ENCODE peak calls at places on chromosomes 12 and 14, in nine cellular contexts. One of them, this sample, is unnamed.

GRCh38 chr14:31070431-31070830 is 44.3 kb upstream of the STRN3 start:
- DNase-seq in EH: peak; percentile 95
- DNase-seq in stimulated activated CD8-positive, alpha-beta memory T cell treated with anti-CD3 and anti-CD28 coated beads, Interleukin-4, amount 100 ng/mL, for 1 hour: no peak
- DNase-seq in HS-27A: peak; percentile 81
- DNase-seq in HFF-Myc: no peak
- DNase-seq in aorta: no peak
- DNase-seq in caudate nucleus: no peak
- DNase-seq in thoracic aorta: no peak
- DNase-seq in iris pigment epithelial cell: peak; percentile 92
- DNase-seq in this sample: no peak

GRCh38 chr12:131944601-131945251 is 5.0 kb upstream of the EP400 start:
- DNase-seq in EH: no peak
- DNase-seq in stimulated activated CD8-positive, alpha-beta memory T cell treated with anti-CD3 and anti-CD28 coated beads, Interleukin-4, amount 100 ng/mL, for 1 hour: no peak
- DNase-seq in HS-27A: no peak
- DNase-seq in HFF-Myc: no peak
- DNase-seq in aorta: peak; percentile 75
- DNase-seq in caudate nucleus: no peak
- DNase-seq in thoracic aorta: no peak
- DNase-seq in iris pigment epithelial cell: no peak
- DNase-seq in this sample: peak; percentile 18

GRCh38 chr12:130362060-130362459 is 24.4 kb downstream of the PIWIL1 start:
- DNase-seq in EH: no peak
- DNase-seq in stimulated activated CD8-positive, alpha-beta memory T cell treated with anti-CD3 and anti-CD28 coated beads, Interleukin-4, amount 100 ng/mL, for 1 hour: no peak
- DNase-seq in HS-27A: no peak
- DNase-seq in HFF-Myc: no peak
- DNase-seq in aorta: no peak
- DNase-seq in caudate nucleus: no peak
- DNase-seq in thoracic aorta: no peak
- DNase-seq in iris pigment epithelial cell: no peak
- DNase-seq in this sample: no peak

GRCh38 chr14:90496379-90496778 is 99.5 kb downstream of the CALM1 start:
- DNase-seq in EH: no peak
- DNase-seq in stimulated activated CD8-positive, alpha-beta memory T cell treated with anti-CD3 and anti-CD28 coated beads, Interleukin-4, amount 100 ng/mL, for 1 hour: no peak
- DNase-seq in HS-27A: no peak
- DNase-seq in HFF-Myc: no peak
- DNase-seq in aorta: peak; percentile 24
- DNase-seq in caudate nucleus: no peak
- DNase-seq in thoracic aorta: no peak
- DNase-seq in iris pigment epithelial cell: no peak
- DNase-seq in this sample: no peak

GRCh38 chr12:113697104-113697503 is 225.4 kb upstream of the LHX5 start:
- DNase-seq in EH: no peak
- DNase-seq in stimulated activated CD8-positive, alpha-beta memory T cell treated with anti-CD3 and anti-CD28 coated beads, Interleukin-4, amount 100 ng/mL, for 1 hour: no peak
- DNase-seq in HS-27A: no peak
- DNase-seq in HFF-Myc: no peak
- DNase-seq in aorta: no peak
- DNase-seq in caudate nucleus: no peak
- DNase-seq in thoracic aorta: no peak
- DNase-seq in iris pigment epithelial cell: no peak
- DNase-seq in this sample: no peak

GRCh38 chr12:50574621-50575348 is 70.0 kb downstream of the DIP2B start:
- DNase-seq in EH: peak; percentile 33
- DNase-seq in stimulated activated CD8-positive, alpha-beta memory T cell treated with anti-CD3 and anti-CD28 coated beads, Interleukin-4, amount 100 ng/mL, for 1 hour: no peak
- DNase-seq in HS-27A: no peak
- DNase-seq in HFF-Myc: peak; percentile 19
- DNase-seq in aorta: no peak
- DNase-seq in caudate nucleus: no peak
- DNase-seq in thoracic aorta: no peak
- DNase-seq in iris pigment epithelial cell: no peak
- DNase-seq in this sample: no peak

GRCh38 chr12:60072911-60073310 is 477.1 kb downstream of the SLC16A7 start:
- DNase-seq in EH: peak; percentile 86
- DNase-seq in stimulated activated CD8-positive, alpha-beta memory T cell treated with anti-CD3 and anti-CD28 coated beads, Interleukin-4, amount 100 ng/mL, for 1 hour: no peak
- DNase-seq in HS-27A: peak; percentile 56
- DNase-seq in HFF-Myc: peak; percentile 5
- DNase-seq in aorta: no peak
- DNase-seq in caudate nucleus: no peak
- DNase-seq in thoracic aorta: no peak
- DNase-seq in iris pigment epithelial cell: peak; percentile 27
- DNase-seq in this sample: no peak

GRCh38 chr12:110317921-110318320 is 36.9 kb downstream of the ATP2A2 start:
- DNase-seq in EH: peak; percentile 79
- DNase-seq in stimulated activated CD8-positive, alpha-beta memory T cell treated with anti-CD3 and anti-CD28 coated beads, Interleukin-4, amount 100 ng/mL, for 1 hour: no peak
- DNase-seq in HS-27A: no peak
- DNase-seq in HFF-Myc: no peak
- DNase-seq in aorta: no peak
- DNase-seq in caudate nucleus: no peak
- DNase-seq in thoracic aorta: no peak
- DNase-seq in iris pigment epithelial cell: peak; percentile 86
- DNase-seq in this sample: no peak

GRCh38 chr14:82438416-82438815 is 904.8 kb upstream of the SEL1L start:
- DNase-seq in EH: no peak
- DNase-seq in stimulated activated CD8-positive, alpha-beta memory T cell treated with anti-CD3 and anti-CD28 coated beads, Interleukin-4, amount 100 ng/mL, for 1 hour: no peak
- DNase-seq in HS-27A: no peak
- DNase-seq in HFF-Myc: no peak
- DNase-seq in aorta: no peak
- DNase-seq in caudate nucleus: no peak
- DNase-seq in thoracic aorta: no peak
- DNase-seq in iris pigment epithelial cell: no peak
- DNase-seq in this sample: no peak

GRCh38 chr14:106844608-106845285 is 1318.4 kb downstream of the TMEM121 start:
- DNase-seq in EH: no peak
- DNase-seq in stimulated activated CD8-positive, alpha-beta memory T cell treated with anti-CD3 and anti-CD28 coated beads, Interleukin-4, amount 100 ng/mL, for 1 hour: peak; percentile 40
- DNase-seq in HS-27A: no peak
- DNase-seq in HFF-Myc: no peak
- DNase-seq in aorta: peak; percentile 85
- DNase-seq in caudate nucleus: no peak
- DNase-seq in thoracic aorta: no peak
- DNase-seq in iris pigment epithelial cell: no peak
- DNase-seq in this sample: peak; percentile 55

GRCh38 chr12:103928736-103929050 is 1.5 kb upstream of the HSP90B1 start:
- DNase-seq in EH: no peak
- DNase-seq in stimulated activated CD8-positive, alpha-beta memory T cell treated with anti-CD3 and anti-CD28 coated beads, Interleukin-4, amount 100 ng/mL, for 1 hour: peak; percentile 21
- DNase-seq in HS-27A: no peak
- DNase-seq in HFF-Myc: no peak
- DNase-seq in aorta: no peak
- DNase-seq in caudate nucleus: peak; percentile 38
- DNase-seq in thoracic aorta: no peak
- DNase-seq in iris pigment epithelial cell: no peak
- DNase-seq in this sample: peak; percentile 19

GRCh38 chr12:65524666-65525065 is 246.2 kb downstream of the MSRB3 start:
- DNase-seq in EH: peak; percentile 92
- DNase-seq in stimulated activated CD8-positive, alpha-beta memory T cell treated with anti-CD3 and anti-CD28 coated beads, Interleukin-4, amount 100 ng/mL, for 1 hour: no peak
- DNase-seq in HS-27A: peak; percentile 47
- DNase-seq in HFF-Myc: peak; percentile 88
- DNase-seq in aorta: no peak
- DNase-seq in caudate nucleus: no peak
- DNase-seq in thoracic aorta: no peak
- DNase-seq in iris pigment epithelial cell: peak; percentile 94
- DNase-seq in this sample: no peak

GRCh38 chr12:19712041-19712440 is 272.7 kb downstream of the AEBP2 start:
- DNase-seq in EH: peak; percentile 94
- DNase-seq in stimulated activated CD8-positive, alpha-beta memory T cell treated with anti-CD3 and anti-CD28 coated beads, Interleukin-4, amount 100 ng/mL, for 1 hour: no peak
- DNase-seq in HS-27A: peak; percentile 84
- DNase-seq in HFF-Myc: peak; percentile 38
- DNase-seq in aorta: no peak
- DNase-seq in caudate nucleus: no peak
- DNase-seq in thoracic aorta: no peak
- DNase-seq in iris pigment epithelial cell: peak; percentile 95
- DNase-seq in this sample: no peak